ENCODE peak calls at places on chromosomes 4 and X, in four cellular contexts. D is fibroblast of lung, S is kidney epithelial cell, W is A549. X is an unnamed sample.
A peak's percentile ranks its signal among the peaks of the same experiment; 100 is the strongest.

GRCh38 chrX:133537142-133537541 is 121.9 kb upstream of the GPC4 start:
- DNase-seq in D (no peak), S (no peak), W (no peak), X (no peak)

GRCh38 chr4:4761128-4761991 is 98.1 kb upstream of the MSX1 start:
- DNase-seq in D (no peak), S (no peak), W (no peak), X (peak; percentile 11)

GRCh38 chr4:55251352-55251751 is 94.7 kb upstream of the SRD5A3 start:
- DNase-seq in D (no peak), S (no peak), W (no peak), X (no peak)

GRCh38 chrX:130330706-130331105 is 9.0 kb upstream of the SLC25A14 start:
- DNase-seq in D (peak; percentile 47), S (no peak), W (peak; percentile 53), X (peak; percentile 9)

GRCh38 chrX:121106484-121107235 is 59.2 kb downstream of the GLUD2 start:
- DNase-seq in D (no peak), S (no peak), W (no peak), X (no peak)

GRCh38 chr4:10965196-10965595 is 280.6 kb upstream of the CLNK start:
- DNase-seq in D (no peak), S (no peak), W (no peak), X (peak; percentile 3)

GRCh38 chr4:11625206-11625605 is 196.5 kb upstream of the HS3ST1 start:
- DNase-seq in D (no peak), S (no peak), W (no peak), X (no peak)

GRCh38 chr4:137307806-137308205 is 224.5 kb downstream of the PCDH18 start:
- DNase-seq in D (peak; percentile 90), S (no peak), W (no peak), X (peak; percentile 85)

GRCh38 chr4:38547052-38547451 is 116.9 kb upstream of the KLF3 start:
- DNase-seq in D (no peak), S (no peak), W (no peak), X (no peak)

GRCh38 chr4:44145868-44146267 is 302.7 kb downstream of the KCTD8 start:
- DNase-seq in D (peak; percentile 25), S (no peak), W (no peak), X (no peak)

GRCh38 chr4:77581724-77582123 is 23.9 kb upstream of the CXCL13 start:
- DNase-seq in D (peak; percentile 24), S (no peak), W (no peak), X (no peak)

GRCh38 chr4:175412161-175412560 is 399.9 kb downstream of the GPM6A start:
- DNase-seq in D (no peak), S (peak; percentile 23), W (no peak), X (peak; percentile 78)

GRCh38 chrX:130084651-130085237 is 25.6 kb downstream of the ELF4 start:
- DNase-seq in D (no peak), S (no peak), W (no peak), X (no peak)

GRCh38 chr4:6617246-6617645 is 23.2 kb upstream of the MRFAP1 start:
- DNase-seq in D (no peak), S (no peak), W (no peak), X (no peak)

GRCh38 chr4:177220376-177220775 is 89.3 kb upstream of the NEIL3 start:
- DNase-seq in D (peak; percentile 44), S (no peak), W (no peak), X (peak; percentile 31)

GRCh38 chr4:158999849-159000248 is 103.0 kb upstream of the RAPGEF2 start:
- DNase-seq in D (no peak), S (no peak), W (no peak), X (no peak)

GRCh38 chr4:77158487-77158861 is 1.5 kb downstream of the CCNG2 start:
- DNase-seq in D (no peak), S (no peak), W (no peak), X (no peak)

GRCh38 chr4:102223461-102223860 is 121.8 kb downstream of the SLC39A8 start:
- DNase-seq in D (no peak), S (no peak), W (no peak), X (no peak)

GRCh38 chrX:7159132-7159861 is 11.3 kb upstream of the PUDP start:
- DNase-seq in D (peak; percentile 1), S (no peak), W (no peak), X (peak; percentile 66)

DNA sequence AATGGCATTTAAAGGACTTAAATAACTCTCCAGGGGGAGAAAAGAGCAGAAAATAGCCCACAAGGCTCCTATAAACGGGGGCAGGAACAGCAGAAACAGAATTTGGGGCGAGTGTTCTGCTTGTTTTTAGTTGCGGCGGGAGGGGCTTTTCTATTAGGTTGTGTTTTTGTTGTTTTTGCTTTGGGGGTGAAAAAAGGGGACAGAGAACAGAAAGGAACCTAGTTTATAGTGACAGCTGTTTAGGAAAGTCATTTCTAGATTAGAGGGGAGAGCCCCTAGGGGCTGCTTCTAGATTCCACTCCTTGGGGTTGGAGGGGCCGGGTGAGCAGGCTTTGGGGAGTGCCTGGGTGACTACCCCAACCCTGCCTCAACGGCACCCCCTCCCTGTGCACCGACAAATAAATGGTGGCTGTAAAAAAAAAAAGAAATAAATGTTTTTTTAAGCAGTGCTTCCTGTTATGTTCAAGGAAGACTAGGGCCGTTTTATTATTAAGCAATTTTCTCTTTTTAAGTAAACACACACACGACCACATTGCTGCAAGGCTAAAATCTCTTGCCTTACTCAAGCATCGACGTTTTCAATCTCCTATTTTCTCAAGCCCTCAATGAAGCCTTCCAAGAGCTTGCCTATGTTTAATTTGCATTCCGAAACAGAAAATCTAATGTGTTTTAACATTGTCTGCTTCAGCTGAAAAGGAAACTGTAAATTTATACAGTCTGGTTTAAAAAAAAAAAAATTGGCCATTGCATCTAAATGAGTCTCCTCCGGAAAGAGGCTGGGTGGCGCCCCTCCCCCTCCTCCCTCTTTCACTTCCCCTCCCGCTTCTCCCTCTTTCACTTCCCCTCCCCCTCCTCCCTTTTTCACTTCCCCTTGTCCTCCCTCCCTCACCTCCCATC is 123.3 kb upstream of the TBL1X start:
- DNase-seq in D (peak; percentile 84), S (no peak), W (peak; percentile 45), X (no peak)
- H3K4me3 ChIP-seq in D (peak overlapping the region; percentile 28), S (peak overlapping the region; percentile 0), W (peak overlapping the region; percentile 32), X (peak overlapping the region; percentile 36)

DNA sequence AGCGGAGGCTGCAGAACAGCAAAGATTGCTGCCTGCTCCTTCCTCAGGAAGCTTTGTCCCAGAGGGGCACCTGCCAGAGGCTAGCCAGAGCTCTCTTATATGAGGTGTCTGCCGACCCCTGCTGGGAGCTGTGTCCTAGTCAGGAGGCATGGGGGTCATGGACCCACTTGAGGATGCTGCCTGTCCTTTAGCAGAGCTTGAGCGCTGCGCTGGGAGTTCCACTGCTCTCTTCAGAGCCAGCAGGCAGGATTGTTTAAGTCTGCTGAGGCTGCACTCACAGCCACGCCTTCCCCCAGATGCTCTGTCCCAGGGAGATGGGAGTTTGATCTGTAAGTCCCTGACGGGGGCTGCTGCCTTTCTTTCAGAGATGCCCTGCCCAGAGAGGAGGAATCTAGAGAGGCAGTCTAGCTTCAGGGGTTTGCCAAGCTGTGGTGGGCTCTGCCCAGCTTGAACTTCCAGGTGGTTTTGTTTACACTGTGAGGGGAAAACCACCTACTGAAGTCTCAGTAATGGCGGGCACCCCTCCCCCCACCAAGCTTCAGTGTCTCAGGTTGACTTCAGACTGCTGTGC is 10.9 kb downstream of the DCK start:
- DNase-seq in D (no peak), S (no peak), W (no peak), X (no peak)
- TF ChIP-seq CTCF in D (no peak), S (no peak), W (no peak), X (no peak)

DNA sequence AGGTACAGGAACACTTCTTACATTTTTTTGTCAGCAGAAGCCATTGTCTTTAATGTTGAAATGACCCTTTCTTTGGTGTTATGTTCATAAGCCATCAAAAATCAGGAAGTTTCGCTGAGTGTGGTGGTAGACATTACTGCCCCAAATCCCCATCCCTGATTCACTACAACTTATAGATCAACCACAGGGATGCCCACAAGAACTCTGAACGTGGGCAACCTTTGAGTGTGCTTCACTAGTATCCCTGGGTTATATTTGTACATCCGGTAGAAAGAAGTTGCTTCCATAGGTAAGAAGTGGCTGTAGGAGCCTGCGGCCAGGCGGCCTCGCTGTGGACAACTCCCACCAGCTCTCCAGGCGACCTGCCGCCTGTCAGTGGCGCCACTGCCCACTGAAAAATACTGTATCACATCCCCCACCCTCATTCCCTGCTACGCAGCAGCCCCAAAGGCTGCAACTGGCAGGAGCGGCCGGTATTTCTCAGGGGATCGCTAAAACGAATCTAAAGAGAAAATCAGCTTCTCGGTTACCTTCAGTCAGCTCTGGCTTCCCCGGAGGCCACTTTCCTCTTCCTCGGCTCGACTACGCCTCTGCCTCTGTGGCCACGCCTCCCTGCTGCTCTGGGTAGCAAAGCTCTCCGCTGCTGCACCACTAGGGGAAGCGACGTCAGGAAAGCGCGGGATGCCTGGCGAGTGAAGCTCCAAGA is 13.9 kb upstream of the ETDC start:
- DNase-seq in D (peak; percentile 53), S (peak; percentile 1), W (no peak), X (peak; percentile 55)
- H3K4me3 ChIP-seq in D (peak overlapping the region; percentile 40), S (peak overlapping the region; percentile 29), W (no peak overlapping the region), X (peak overlapping the region; percentile 20)

GRCh38 chr4:422587-422986 is 76.4 kb downstream of the ZNF721 start:
- DNase-seq in D (no peak), S (no peak), W (no peak), X (no peak)
- TF ChIP-seq CTCF in D (no peak), S (no peak), W (no peak), X (no peak)

GRCh38 chrX:49210406-49210805 is 10.4 kb upstream of the SYP start:
- DNase-seq in D (no peak), S (no peak), W (no peak), X (no peak)
- H3K4me3 ChIP-seq in D (no peak overlapping the region), S (no peak overlapping the region), W (no peak overlapping the region), X (no peak overlapping the region)

X was measured in foreskin fibroblast.